ENCODE peak calls at places on chromosomes 7 and 10, in eight cellular contexts. K is posterior vena cava, R is HEK293T, P is anterior cingulate cortex, S is NCI-H748 treated with DMSO at 0.1 percent for 48 hours, D is NCI-H2171, Z is astrocyte, J is AG04449. C is an unnamed sample.

GRCh38 chr7:111841596-111842209 is 279.4 kb upstream of the IMMP2L start:
- DNase-seq in P (no peak), K (no peak), J (peak; percentile 7), D (no peak), S (no peak), Z (no peak), R (no peak), C (no peak)

GRCh38 chr7:48213226-48213625 is 42.0 kb downstream of the ABCA13 start:
- DNase-seq in J (no peak), D (no peak), S (no peak), P (no peak), Z (no peak), K (no peak), R (no peak), C (no peak)

GRCh38 chr7:116674508-116675173 is 2.6 kb downstream of the MET start:
- DNase-seq in K (no peak), S (no peak), J (no peak), R (no peak), P (no peak), Z (peak; percentile 70), D (no peak), C (no peak)

GRCh38 chr10:16545126-16545736 is 23.6 kb upstream of the C1QL3 start:
- DNase-seq in S (peak; percentile 31), R (peak; percentile 62), Z (no peak), J (no peak), P (no peak), K (no peak), D (no peak), C (peak; percentile 7)

GRCh38 chr10:11533328-11533781 is 78.1 kb downstream of the USP6NL start:
- DNase-seq in P (no peak), S (no peak), D (no peak), K (no peak), R (peak; percentile 23), J (no peak), Z (no peak), C (no peak)

GRCh38 chr10:96261930-96262329 is 9.4 kb downstream of the BLNK start:
- DNase-seq in S (no peak), D (no peak), J (no peak), P (no peak), K (no peak), Z (no peak), R (no peak), C (no peak)

GRCh38 chr10:103849880-103850571 is 5.3 kb downstream of the SH3PXD2A start:
- DNase-seq in D (no peak), P (no peak), R (no peak), K (peak; percentile 84), Z (peak; percentile 91), S (no peak), J (peak; percentile 65), C (no peak)

GRCh38 chr7:98086231-98086855 is 20.3 kb upstream of the LMTK2 start:
- DNase-seq in S (no peak), Z (no peak), J (no peak), D (no peak), R (no peak), K (no peak), P (no peak), C (no peak)

GRCh38 chr10:125482637-125483036 is 200.3 kb downstream of the TEX36 start:
- DNase-seq in J (no peak), Z (no peak), K (no peak), R (no peak), D (no peak), S (no peak), P (no peak), C (no peak)

GRCh38 chr7:90119178-90119971 is 34.9 kb upstream of the STEAP1 start:
- DNase-seq in R (no peak), S (peak; percentile 44), K (peak; percentile 80), J (no peak), Z (peak; percentile 5), D (no peak), P (peak; percentile 66), C (no peak)

GRCh38 chr10:110074298-110074697 is 66.5 kb downstream of the ADD3 start:
- DNase-seq in Z (no peak), J (no peak), D (no peak), S (no peak), P (no peak), K (no peak), R (no peak), C (no peak)

GRCh38 chr10:114525368-114525949 is 121.2 kb upstream of the AFAP1L2 start:
- DNase-seq in S (no peak), D (no peak), P (no peak), R (no peak), Z (peak; percentile 19), K (no peak), J (no peak), C (peak; percentile 67)

GRCh38 chr10:88893611-88894010 is 13.6 kb downstream of the STAMBPL1 start:
- DNase-seq in D (no peak), K (no peak), P (no peak), Z (peak; percentile 43), S (no peak), R (no peak), J (no peak), C (no peak)

GRCh38 chr10:90775351-90776028 is 82.3 kb downstream of the HTR7 start:
- DNase-seq in K (no peak), J (no peak), P (no peak), R (no peak), S (no peak), Z (peak; percentile 60), D (no peak), C (no peak)

GRCh38 chr7:152752513-152752912 is 7.0 kb upstream of the ACTR3B start:
- DNase-seq in K (no peak), P (no peak), S (no peak), Z (no peak), D (no peak), R (no peak), J (no peak), C (no peak)

GRCh38 chr7:5625938-5626337 is 155.5 kb downstream of the RNF216 start:
- DNase-seq in R (no peak), Z (peak; percentile 90), D (no peak), J (peak; percentile 74), K (peak; percentile 19), S (no peak), P (no peak), C (no peak)

GRCh38 chr7:135745702-135746312 is 2.8 kb downstream of the FAM180A start:
- DNase-seq in J (peak; percentile 91), P (no peak), D (no peak), K (peak; percentile 92), S (no peak), Z (peak; percentile 99), R (no peak), C (no peak)

GRCh38 chr10:132048294-132048667 is 17.5 kb upstream of the JAKMIP3 start:
- DNase-seq in Z (no peak), P (no peak), R (no peak), J (no peak), S (peak; percentile 67), K (no peak), D (no peak), C (no peak)

GRCh38 chr10:124995605-124996004 is 53.7 kb downstream of the ZRANB1 start:
- DNase-seq in R (no peak), J (no peak), D (no peak), S (no peak), Z (no peak), P (no peak), K (no peak), C (no peak)

GRCh38 chr10:80108576-80109239 is 23.8 kb upstream of the PLAC9 start:
- DNase-seq in D (peak; percentile 15), P (no peak), R (no peak), J (no peak), S (no peak), K (no peak), Z (no peak), C (no peak)

GRCh38 chr7:20539201-20539600 is 76.3 kb upstream of the ABCB5 start:
- DNase-seq in S (no peak), K (no peak), D (no peak), R (peak; percentile 19), J (no peak), P (no peak), Z (no peak), C (no peak)

GRCh38 chr7:128309921-128310320 is 33.8 kb downstream of the RBM28 start:
- DNase-seq in J (no peak), K (no peak), P (no peak), R (no peak), D (no peak), Z (no peak), S (no peak), C (no peak)

GRCh38 chr10:52283174-52283573 is 30.9 kb upstream of the DKK1 start:
- DNase-seq in P (no peak), D (no peak), R (no peak), Z (no peak), S (no peak), K (no peak), J (no peak), C (no peak)

GRCh38 chr7:31492086-31492485 is 21.8 kb upstream of the ITPRID1 start:
- DNase-seq in K (no peak), S (no peak), P (no peak), D (no peak), J (no peak), R (no peak), Z (no peak), C (no peak)

GRCh38 chr7:24175603-24176002 is 108.4 kb upstream of the NPY start:
- DNase-seq in S (no peak), R (no peak), K (no peak), D (no peak), J (no peak), Z (no peak), P (no peak), C (no peak)

GRCh38 chr10:71447676-71448075 is 51.0 kb downstream of the CDH23 start:
- DNase-seq in K (no peak), S (no peak), J (no peak), P (no peak), D (no peak), Z (no peak), R (no peak), C (no peak)

GRCh38 chr10:28179490-28180099 is 123.3 kb downstream of the MPP7 start:
- DNase-seq in R (peak; percentile 30), J (no peak), K (no peak), S (peak; percentile 0), D (no peak), Z (peak; percentile 42), P (no peak), C (peak; percentile 18)

GRCh38 chr7:147903871-147904576 is 686.5 kb upstream of the C7orf33 start:
- DNase-seq in S (no peak), P (no peak), D (no peak), K (no peak), Z (no peak), R (no peak), J (no peak), C (no peak)

GRCh38 chr10:118584181-118584954 is 11.1 kb downstream of the PRLHR start:
- DNase-seq in Z (peak; percentile 65), S (no peak), D (no peak), J (peak; percentile 10), P (peak; percentile 32), R (no peak), K (no peak), C (no peak)

GRCh38 chr10:11608159-11608966 is 3.1 kb downstream of the USP6NL start:
- DNase-seq in R (no peak), Z (no peak), J (no peak), D (no peak), S (no peak), K (no peak), P (no peak), C (no peak)